ENCODE peak calls at places on chromosomes 6 and 20, in seven cellular contexts. J is pancreas, F is H1, S is left lung, E is fibroblast of mammary gland, C is choroid plexus epithelial cell, O is A549. G is an unnamed sample.

GRCh38 chr6:62246087-62246486 is 39.9 kb downstream of the KHDRBS2 start:
- DNase-seq in C (no peak), O (no peak), F (no peak), S (no peak), J (no peak), E (no peak), G (no peak)

GRCh38 chr6:89944826-89945407 is 50.6 kb downstream of the GJA10 start:
- DNase-seq in E (peak), C (peak), S (no peak), F (no peak), O (no peak), J (no peak), G (peak)

GRCh38 chr20:3679749-3680700 is 1.8 kb downstream of the ADAM33 start:
- DNase-seq in E (peak), F (no peak), J (no peak), O (no peak), C (peak), S (no peak), G (no peak)

GRCh38 chr6:36633370-36633769 is 39.2 kb downstream of the SRSF3 start:
- DNase-seq in C (no peak), O (no peak), F (no peak), J (no peak), E (no peak), S (no peak), G (no peak)

GRCh38 chr6:9482030-9482731 is 932.7 kb downstream of the TFAP2A start:
- DNase-seq in C (peak), E (peak), J (no peak), S (no peak), F (no peak), O (peak), G (peak)

GRCh38 chr20:61507778-61508177 is 255.7 kb downstream of the CDH4 start:
- DNase-seq in J (no peak), C (no peak), F (no peak), S (no peak), E (no peak), O (no peak), G (no peak)

GRCh38 chr6:167907837-167908681 is 81.3 kb downstream of the AFDN start:
- DNase-seq in S (no peak), C (peak), O (peak), J (no peak), E (peak), F (no peak), G (peak)

GRCh38 chr6:19159087-19159486 is 678.1 kb upstream of the ID4 start:
- DNase-seq in S (no peak), O (no peak), F (no peak), E (peak), C (peak), J (no peak), G (no peak)

GRCh38 chr20:32574296-32575226 is 10.6 kb downstream of the NOL4L start:
- DNase-seq in O (peak), E (peak), J (no peak), C (peak), F (no peak), S (peak), G (peak)

GRCh38 chr6:42781811-42782688 is at the start of gene BICRAL:
- DNase-seq in O (peak), E (peak), S (peak), C (peak), F (no peak), J (peak), G (peak)

GRCh38 chr6:36822506-36823269 is 16.6 kb downstream of the CPNE5 start:
- DNase-seq in O (no peak), J (no peak), S (no peak), F (no peak), C (no peak), E (peak), G (peak)

GRCh38 chr6:84979541-84979940 is 215.1 kb upstream of the TBX18 start:
- DNase-seq in S (no peak), E (peak), J (no peak), F (no peak), O (no peak), C (peak), G (no peak)

GRCh38 chr6:51490101-51490500 is 597.3 kb downstream of the PKHD1 start:
- DNase-seq in S (no peak), E (no peak), C (no peak), J (no peak), F (no peak), O (no peak), G (peak)

GRCh38 chr6:51495016-51495805 is 592.2 kb downstream of the PKHD1 start:
- DNase-seq in F (no peak), O (no peak), J (peak), S (no peak), E (no peak), C (no peak), G (no peak)

GRCh38 chr6:51489133-51489532 is 598.3 kb downstream of the PKHD1 start:
- DNase-seq in O (no peak), S (no peak), E (no peak), F (no peak), J (no peak), C (no peak), G (peak)

GRCh38 chr6:51495806-51496380 is 591.5 kb downstream of the PKHD1 start:
- DNase-seq in F (no peak), J (no peak), C (no peak), E (no peak), S (no peak), O (no peak), G (no peak)

GRCh38 chr6:51494342-51494741 is 593.1 kb downstream of the PKHD1 start:
- DNase-seq in C (no peak), S (no peak), F (no peak), J (no peak), E (no peak), O (no peak), G (peak)
- TF ChIP-seq CTCF in C (no peak), S (no peak), F (no peak), J (no peak), E (no peak), O (no peak), G (peak)

DNA sequence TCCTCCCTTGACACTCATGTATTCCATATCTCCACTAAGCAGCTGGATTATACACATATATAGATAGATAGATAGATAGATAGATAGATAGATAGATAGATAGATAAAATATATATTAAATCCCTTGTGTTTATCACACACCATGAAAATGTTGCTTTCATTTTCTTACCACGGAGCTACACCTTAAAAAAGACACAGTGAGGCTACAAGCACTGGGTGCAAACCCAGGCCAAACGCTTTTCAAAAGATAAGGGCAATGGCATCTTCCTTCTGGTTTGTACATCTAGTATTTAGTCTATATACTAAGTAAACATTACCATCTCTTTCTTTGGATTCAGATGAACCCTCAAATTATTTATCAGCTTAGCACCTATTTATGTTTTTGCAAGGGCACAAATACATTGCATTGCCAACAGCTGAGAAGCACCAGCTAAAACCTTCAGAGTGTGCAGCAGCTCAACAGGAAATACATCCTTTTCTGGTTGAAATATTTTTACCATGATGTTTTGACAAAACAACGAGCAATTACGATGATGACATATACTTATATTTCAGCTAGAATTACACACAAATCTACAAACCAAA is 377.2 kb downstream of the ESR1 start:
- DNase-seq in S (no peak), E (no peak), O (no peak), F (no peak), J (no peak), C (peak), G (no peak)
- H3K4me3 ChIP-seq in S (no peak), E (no peak), O (no peak), F (no peak), J (no peak), C (no peak), G (no peak)

GRCh38 chr6:122947355-122947754 is 48.7 kb upstream of the CLVS2 start:
- DNase-seq in F (no peak), J (no peak), E (peak), C (peak), S (no peak), O (peak), G (peak)
- TF ChIP-seq CTCF in F (peak), J (no peak), E (peak), C (peak), S (no peak), O (no peak), G (peak)

DNA sequence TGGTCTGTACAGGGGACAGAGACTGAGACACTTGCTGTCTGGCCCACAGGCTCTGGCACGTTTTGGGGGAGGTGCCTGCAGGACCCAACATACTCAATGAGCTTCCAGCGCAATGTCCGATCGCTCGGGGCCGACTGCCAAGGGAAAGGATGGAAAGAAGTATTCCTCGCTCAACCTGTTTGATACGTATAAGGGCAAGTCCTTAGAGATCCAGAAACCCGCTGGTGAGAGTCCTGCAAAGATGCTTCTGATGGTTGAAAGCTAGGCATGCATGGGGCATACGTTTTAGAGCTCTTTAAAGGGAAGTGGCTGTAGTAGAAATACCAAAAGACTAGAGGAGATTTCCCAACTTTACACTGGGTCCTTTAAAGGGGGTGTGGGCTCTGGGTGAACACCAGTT is 2.2 kb downstream of the PRRC2A start:
- DNase-seq in E (no peak), F (no peak), C (no peak), S (peak), O (no peak), J (no peak), G (peak)
- H3K4me3 ChIP-seq in E (peak), F (peak), C (no peak), S (no peak), O (peak), J (no peak), G (peak)